ENCODE peak calls at places on chromosomes 12 and 14, in ten cellular contexts. A is psoas muscle, F is fibroblast of lung, Q is tibial nerve, J is spleen, X is MCF 10A, U is fibroblast of mammary gland, W is choroid plexus epithelial cell, R is fibroblast of the aortic adventitia, L is HFF-Myc. H is an unnamed sample.

GRCh38 chr12:130044991-130045621 is 117.2 kb upstream of the FZD10 start:
- DNase-seq in A (no peak), F (no peak), Q (no peak), J (no peak), X (no peak), U (no peak), W (no peak), R (no peak), L (no peak), H (no peak)

GRCh38 chr12:124566181-124567034 is 1.0 kb downstream of the NCOR2 start:
- DNase-seq in A (peak), F (peak), Q (peak), J (peak), X (peak), U (peak), W (peak), R (peak), L (peak), H (peak)

GRCh38 chr12:124613151-124613585 is 45.8 kb upstream of the NCOR2 start:
- DNase-seq in A (no peak), F (peak), Q (no peak), J (no peak), X (no peak), U (peak), W (peak), R (peak), L (no peak), H (peak)

GRCh38 chr14:105167303-105168092 is 1.1 kb downstream of the JAG2 start:
- DNase-seq in A (no peak), F (no peak), Q (no peak), J (no peak), X (peak), U (no peak), W (no peak), R (no peak), L (no peak), H (peak)

GRCh38 chr12:49200882-49201594 is 12.2 kb upstream of the TUBA1A start:
- DNase-seq in A (no peak), F (peak), Q (no peak), J (no peak), X (peak), U (peak), W (peak), R (peak), L (no peak), H (no peak)

GRCh38 chr14:52551696-52552062 is 626 bp downstream of the TXNDC16 start:
- DNase-seq in A (no peak), F (peak), Q (no peak), J (no peak), X (peak), U (peak), W (peak), R (peak), L (peak), H (no peak)

GRCh38 chr12:103751171-103751570 is 89.9 kb downstream of the NT5DC3 start:
- DNase-seq in A (no peak), F (no peak), Q (no peak), J (no peak), X (no peak), U (no peak), W (no peak), R (no peak), L (no peak), H (no peak)

GRCh38 chr14:61154606-61155005 is 126.5 kb downstream of the TMEM30B start:
- DNase-seq in A (no peak), F (peak), Q (no peak), J (no peak), X (no peak), U (no peak), W (peak), R (no peak), L (no peak), H (no peak)

GRCh38 chr12:49190317-49190716 is 1.4 kb upstream of the TUBA1A start:
- DNase-seq in A (no peak), F (peak), Q (no peak), J (no peak), X (no peak), U (no peak), W (no peak), R (no peak), L (no peak), H (no peak)

GRCh38 chr14:74552623-74553022 is 59.1 kb downstream of the ISCA2 start:
- DNase-seq in A (peak), F (peak), Q (no peak), J (peak), X (no peak), U (peak), W (no peak), R (peak), L (no peak), H (no peak)

GRCh38 chr14:69693823-69694729 is 72.9 kb upstream of the SRSF5 start:
- DNase-seq in A (no peak), F (no peak), Q (no peak), J (peak), X (peak), U (no peak), W (no peak), R (peak), L (no peak), H (peak)

GRCh38 chr12:111105294-111105693 is 184.9 kb upstream of the MYL2 start:
- DNase-seq in A (no peak), F (no peak), Q (no peak), J (no peak), X (no peak), U (peak), W (no peak), R (no peak), L (no peak), H (no peak)

GRCh38 chr12:54051081-54051912 is 2.3 kb upstream of the HOXC4 start:
- DNase-seq in A (no peak), F (no peak), Q (no peak), J (peak), X (peak), U (peak), W (no peak), R (no peak), L (no peak), H (no peak)

GRCh38 chr14:88952901-88953300 is 128.4 kb downstream of the TTC8 start:
- DNase-seq in A (no peak), F (no peak), Q (no peak), J (no peak), X (no peak), U (no peak), W (no peak), R (no peak), L (no peak), H (no peak)

GRCh38 chr12:21940972-21941521 is at the start of gene ABCC9:
- DNase-seq in A (peak), F (peak), Q (peak), J (peak), X (no peak), U (peak), W (peak), R (peak), L (no peak), H (no peak)

GRCh38 chr12:103737881-103738280 is 103.2 kb downstream of the NT5DC3 start:
- DNase-seq in A (no peak), F (no peak), Q (no peak), J (no peak), X (no peak), U (no peak), W (no peak), R (no peak), L (no peak), H (no peak)

GRCh38 chr14:36129181-36129580 is 47.3 kb downstream of the PTCSC3 start:
- DNase-seq in A (no peak), F (peak), Q (no peak), J (no peak), X (peak), U (no peak), W (no peak), R (no peak), L (peak), H (no peak)

GRCh38 chr12:127903146-127903545 is 363.8 kb upstream of the TMEM132C start:
- DNase-seq in A (no peak), F (peak), Q (no peak), J (no peak), X (no peak), U (no peak), W (peak), R (peak), L (no peak), H (no peak)

GRCh38 chr12:76152161-76152807 is 67.8 kb upstream of the NAP1L1 start:
- DNase-seq in A (no peak), F (no peak), Q (no peak), J (no peak), X (no peak), U (no peak), W (peak), R (no peak), L (no peak), H (no peak)

GRCh38 chr12:92049403-92049802 is 96.2 kb downstream of the BTG1 start:
- DNase-seq in A (no peak), F (no peak), Q (no peak), J (no peak), X (no peak), U (no peak), W (no peak), R (no peak), L (no peak), H (no peak)

GRCh38 chr12:41521872-41522379 is 333.8 kb downstream of the PDZRN4 start:
- DNase-seq in A (no peak), F (peak), Q (no peak), J (no peak), X (peak), U (peak), W (peak), R (peak), L (peak), H (no peak)

GRCh38 chr12:54146506-54147145 is 42.2 kb downstream of the SMUG1 start:
- DNase-seq in A (no peak), F (no peak), Q (no peak), J (no peak), X (no peak), U (no peak), W (no peak), R (no peak), L (no peak), H (no peak)

GRCh38 chr14:79090781-79091180 is 920.6 kb downstream of the NRXN3 start:
- DNase-seq in A (no peak), F (peak), Q (no peak), J (no peak), X (no peak), U (no peak), W (no peak), R (no peak), L (no peak), H (no peak)

GRCh38 chr12:100017056-100017455 is 32.3 kb upstream of the ANKS1B start:
- DNase-seq in A (no peak), F (peak), Q (no peak), J (no peak), X (peak), U (no peak), W (no peak), R (no peak), L (no peak), H (no peak)

GRCh38 chr14:33657478-33657877 is 293.4 kb downstream of the EGLN3 start:
- DNase-seq in A (no peak), F (peak), Q (no peak), J (no peak), X (no peak), U (peak), W (peak), R (peak), L (no peak), H (no peak)

GRCh38 chr12:31491819-31492598 is 98.9 kb downstream of the DENND5B start:
- DNase-seq in A (no peak), F (peak), Q (no peak), J (no peak), X (peak), U (peak), W (peak), R (peak), L (peak), H (peak)

GRCh38 chr12:101051151-101051550 is 158.9 kb downstream of the SLC5A8 start:
- DNase-seq in A (no peak), F (peak), Q (no peak), J (no peak), X (no peak), U (peak), W (no peak), R (peak), L (no peak), H (no peak)

GRCh38 chr12:28583771-28584261 is 393.6 kb downstream of the CCDC91 start:
- DNase-seq in A (no peak), F (peak), Q (no peak), J (no peak), X (peak), U (peak), W (peak), R (no peak), L (peak), H (no peak)

GRCh38 chr12:76670776-76671175 is 93.1 kb upstream of the ZDHHC17 start:
- DNase-seq in A (no peak), F (peak), Q (no peak), J (no peak), X (peak), U (peak), W (peak), R (no peak), L (peak), H (no peak)

GRCh38 chr12:128644664-128645296 is 179.0 kb downstream of the SLC15A4 start:
- DNase-seq in A (no peak), F (no peak), Q (no peak), J (no peak), X (peak), U (no peak), W (peak), R (no peak), L (no peak), H (peak)

GRCh38 chr12:32031109-32031508 is 71.9 kb downstream of the RESF1 start:
- DNase-seq in A (no peak), F (peak), Q (no peak), J (no peak), X (no peak), U (no peak), W (peak), R (peak), L (no peak), H (no peak)

GRCh38 chr12:70875628-70876027 is 44.9 kb downstream of the PTPRR start:
- DNase-seq in A (no peak), F (no peak), Q (no peak), J (no peak), X (no peak), U (no peak), W (no peak), R (no peak), L (no peak), H (no peak)

GRCh38 chr14:63598821-63599220 is 42.9 kb downstream of the WDR89 start:
- DNase-seq in A (no peak), F (no peak), Q (no peak), J (no peak), X (no peak), U (no peak), W (no peak), R (no peak), L (no peak), H (no peak)

GRCh38 chr12:124898200-124898950 is 16.1 kb downstream of the UBC start:
- DNase-seq in A (no peak), F (peak), Q (no peak), J (peak), X (peak), U (peak), W (no peak), R (peak), L (no peak), H (peak)

GRCh38 chr14:71932229-71932951 is at the start of gene RGS6:
- DNase-seq in A (peak), F (peak), Q (no peak), J (no peak), X (peak), U (no peak), W (peak), R (no peak), L (no peak), H (peak)
- TF ChIP-seq CTCF in A (no peak), F (no peak), Q (no peak), J (no peak), X (no peak), U (no peak), W (no peak), R (no peak), L (no peak), H (no peak)

GRCh38 chr12:109714141-109714912 is 702 bp downstream of the FAM222A start:
- DNase-seq in A (peak), F (peak), Q (no peak), J (peak), X (peak), U (no peak), W (peak), R (peak), L (no peak), H (peak)
- TF ChIP-seq CTCF in A (peak), F (peak), Q (no peak), J (no peak), X (no peak), U (no peak), W (peak), R (no peak), L (no peak), H (no peak)

GRCh38 chr14:75907722-75908330 is 74.0 kb downstream of the TGFB3 start:
- DNase-seq in A (no peak), F (no peak), Q (no peak), J (no peak), X (no peak), U (no peak), W (no peak), R (no peak), L (no peak), H (no peak)
- TF ChIP-seq CTCF in A (no peak), F (no peak), Q (no peak), J (no peak), X (no peak), U (no peak), W (no peak), R (no peak), L (no peak), H (no peak)

GRCh38 chr14:23528555-23528954 is 23.0 kb downstream of the ZFHX2 start:
- DNase-seq in A (no peak), F (no peak), Q (no peak), J (peak), X (no peak), U (no peak), W (peak), R (no peak), L (no peak), H (peak)
- TF ChIP-seq CTCF in A (no peak), F (peak), Q (no peak), J (no peak), X (peak), U (no peak), W (peak), R (peak), L (peak), H (no peak)

GRCh38 chr14:20830831-20831230 is 28.2 kb upstream of the RNASE1 start:
- DNase-seq in A (no peak), F (no peak), Q (no peak), J (no peak), X (no peak), U (no peak), W (no peak), R (no peak), L (no peak), H (no peak)

GRCh38 chr14:20841096-20841495 is 38.5 kb upstream of the RNASE1 start:
- DNase-seq in A (no peak), F (no peak), Q (no peak), J (no peak), X (no peak), U (no peak), W (no peak), R (no peak), L (no peak), H (no peak)

GRCh38 chr14:20834899-20835298 is 32.3 kb upstream of the RNASE1 start:
- DNase-seq in A (no peak), F (no peak), Q (no peak), J (no peak), X (no peak), U (no peak), W (no peak), R (no peak), L (no peak), H (no peak)

GRCh38 chr14:20836668-20837338 is 34.2 kb upstream of the RNASE1 start:
- DNase-seq in A (no peak), F (peak), Q (no peak), J (no peak), X (peak), U (peak), W (peak), R (peak), L (no peak), H (peak)
- TF ChIP-seq CTCF in A (peak), F (peak), Q (peak), J (peak), X (no peak), U (peak), W (peak), R (peak), L (peak), H (no peak)

DNA sequence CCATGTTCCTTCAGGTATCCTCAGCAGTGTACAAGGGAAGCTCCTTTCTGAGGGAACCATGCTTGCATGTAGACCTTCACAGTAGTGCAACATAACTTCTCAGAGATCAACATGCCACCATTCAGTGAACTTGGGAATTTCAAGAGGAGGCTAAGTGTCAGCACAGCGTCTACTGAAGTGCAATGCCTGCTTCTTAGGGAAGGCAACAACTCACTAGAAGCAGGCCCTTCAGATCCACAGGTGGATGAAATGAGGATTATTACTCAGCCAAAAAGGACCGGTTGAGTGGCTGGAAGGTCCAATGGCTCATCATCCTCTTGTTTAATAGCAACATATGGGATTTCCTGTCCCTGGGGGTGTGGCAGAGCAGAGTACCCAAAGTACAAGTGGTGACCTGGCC is 18.7 kb downstream of the RNASE10 start:
- DNase-seq in A (no peak), F (no peak), Q (no peak), J (no peak), X (no peak), U (no peak), W (no peak), R (no peak), L (no peak), H (no peak)
- TF ChIP-seq CTCF in A (no peak), F (no peak), Q (no peak), J (no peak), X (no peak), U (no peak), W (no peak), R (no peak), L (no peak), H (no peak)